ENCODE peak calls at places on chromosomes 2 and 18, in seven cellular contexts. P, Q, R, B, U, D and K are unnamed samples.

GRCh38 chr2:85318222-85319182 is 9.3 kb downstream of the TGOLN2 start:
- DNase-seq in Q (no peak), U (no peak), R (no peak), B (no peak), D (no peak), P (no peak), K (no peak)

GRCh38 chr2:235143789-235144188 is 192.0 kb downstream of the SH3BP4 start:
- DNase-seq in B (no peak), P (no peak), D (no peak), Q (no peak), R (no peak), U (no peak), K (no peak)

GRCh38 chr18:6605115-6605869 is 124.2 kb upstream of the ARHGAP28 start:
- DNase-seq in P (no peak), Q (no peak), B (no peak), D (no peak), R (no peak), U (no peak), K (no peak)

GRCh38 chr2:136024616-136025015 is 39.2 kb upstream of the DARS1 start:
- DNase-seq in B (no peak), D (no peak), P (no peak), U (no peak), Q (no peak), R (no peak), K (no peak)

GRCh38 chr2:227439214-227439613 is 32.7 kb upstream of the AGFG1 start:
- DNase-seq in Q (no peak), U (peak; percentile 81), D (no peak), R (no peak), B (no peak), P (no peak), K (no peak)

GRCh38 chr18:9101730-9102390 is 639 bp upstream of the NDUFV2 start:
- DNase-seq in D (peak; percentile 71), B (no peak), R (no peak), Q (peak; percentile 84), P (no peak), U (no peak), K (peak; percentile 65)

GRCh38 chr2:53593891-53594585 is 173.6 kb upstream of the CHAC2 start:
- DNase-seq in R (no peak), U (no peak), Q (peak; percentile 50), D (no peak), B (no peak), P (no peak), K (no peak)

GRCh38 chr2:11872247-11872947 is 126.0 kb downstream of the LPIN1 start:
- DNase-seq in R (no peak), P (no peak), Q (no peak), B (no peak), U (peak; percentile 48), D (no peak), K (no peak)

GRCh38 chr2:208595386-208596275 is 189.0 kb downstream of the PTH2R start:
- DNase-seq in P (peak; percentile 17), R (no peak), U (no peak), Q (peak; percentile 77), B (no peak), D (no peak), K (no peak)

GRCh38 chr18:60053747-60054304 is 154.0 kb downstream of the PMAIP1 start:
- DNase-seq in U (no peak), Q (peak; percentile 99), B (no peak), D (no peak), P (peak; percentile 30), R (no peak), K (no peak)

GRCh38 chr2:224410946-224411561 is 9.1 kb upstream of the FAM124B start:
- DNase-seq in R (no peak), U (no peak), P (no peak), B (no peak), Q (no peak), D (no peak), K (no peak)
- H3K4me3 ChIP-seq in R (no peak overlapping the region), U (no peak overlapping the region), P (no peak overlapping the region), B (no peak overlapping the region), Q (no peak overlapping the region), D (no peak overlapping the region), K (no peak overlapping the region)

DNA sequence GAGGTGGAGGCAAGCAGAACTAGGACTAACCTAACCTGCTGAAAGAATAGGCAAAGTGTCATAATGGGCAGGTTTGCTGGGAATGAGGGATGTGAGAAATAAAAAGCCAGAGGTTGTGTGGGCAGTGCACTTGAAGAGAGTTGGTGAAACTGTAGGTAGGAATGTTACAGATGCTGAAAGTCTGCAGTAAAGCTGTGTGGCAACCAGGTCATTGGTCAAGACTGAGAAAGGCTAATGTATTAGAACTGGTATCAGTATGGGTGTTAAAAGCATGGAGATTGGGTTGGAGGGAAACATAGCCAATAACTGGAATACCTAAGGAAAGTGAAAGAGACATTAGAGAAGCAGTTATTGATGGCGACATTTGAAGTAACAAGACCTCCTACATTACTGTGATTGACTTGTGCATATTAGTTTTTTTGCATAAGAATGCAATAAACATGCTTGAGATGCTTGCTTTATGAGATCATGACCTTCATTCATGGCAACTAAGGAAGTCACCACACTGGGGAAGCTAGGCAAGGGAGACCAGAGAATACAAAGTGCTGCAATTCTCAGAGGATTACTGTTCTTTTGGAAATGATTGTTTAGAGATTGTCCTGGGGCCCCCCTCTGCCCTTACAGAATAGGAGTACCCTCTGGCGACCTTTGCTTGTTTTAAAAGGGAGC is 11.8 kb downstream of the GULP1 start:
- DNase-seq in Q (peak; percentile 37), B (no peak), R (no peak), D (no peak), P (peak; percentile 92), U (no peak), K (no peak)
- H3K4me3 ChIP-seq in Q (no peak overlapping the region), B (no peak overlapping the region), R (no peak overlapping the region), D (no peak overlapping the region), P (peak overlapping the region; percentile 5), U (no peak overlapping the region), K (no peak overlapping the region)

GRCh38 chr18:31042391-31043181 is at the start of gene DSC3:
- DNase-seq in R (peak; percentile 53), Q (no peak), U (peak; percentile 36), B (peak; percentile 13), P (peak; percentile 73), D (no peak), K (no peak)
- H3K4me3 ChIP-seq in R (peak within 1 kb of the TSS; percentile 38), Q (no peak within 1 kb of the TSS), U (peak within 1 kb of the TSS; percentile 6), B (peak within 1 kb of the TSS; percentile 35), P (peak within 1 kb of the TSS; percentile 71), D (no peak within 1 kb of the TSS), K (no peak within 1 kb of the TSS)

DNA sequence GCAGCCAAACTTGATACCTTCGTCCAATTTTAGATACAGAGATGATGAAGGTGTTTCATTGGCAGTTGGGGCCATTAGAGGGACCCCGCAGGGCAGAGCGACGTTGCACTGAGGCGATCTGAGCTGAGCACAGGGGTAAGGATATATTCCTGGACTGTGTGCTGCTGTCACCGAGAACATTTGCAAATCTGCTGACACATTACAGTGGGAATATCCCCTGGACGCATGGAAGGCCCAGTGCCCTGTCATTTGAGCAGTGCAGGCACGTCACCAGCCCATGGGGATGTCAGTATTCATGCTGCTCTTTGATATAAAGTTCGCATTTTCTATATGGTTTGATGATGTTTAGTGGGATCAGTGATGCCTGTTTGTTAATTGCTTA is 10.4 kb upstream of the MMADHC start:
- DNase-seq in D (no peak), B (no peak), U (no peak), R (peak; percentile 45), P (no peak), Q (no peak), K (no peak)
- H3K4me3 ChIP-seq in D (peak overlapping the region; percentile 65), B (peak overlapping the region; percentile 41), U (no peak overlapping the region), R (peak overlapping the region; percentile 26), P (no peak overlapping the region), Q (no peak overlapping the region), K (no peak overlapping the region)

GRCh38 chr2:3726511-3726910 is 23.1 kb downstream of the DCDC2C start:
- DNase-seq in U (no peak), P (no peak), Q (no peak), B (no peak), D (no peak), R (no peak), K (no peak)

GRCh38 chr2:3727397-3728045 is 24.1 kb downstream of the DCDC2C start:
- DNase-seq in Q (no peak), D (no peak), B (no peak), R (no peak), U (no peak), P (peak; percentile 17), K (no peak)

GRCh38 chr2:3729055-3729448 is 25.7 kb downstream of the DCDC2C start:
- DNase-seq in U (no peak), D (no peak), P (no peak), B (no peak), R (no peak), Q (no peak), K (no peak)

GRCh38 chr2:3729786-3730185 is 26.4 kb downstream of the DCDC2C start:
- DNase-seq in U (no peak), D (no peak), Q (no peak), B (no peak), R (no peak), P (no peak), K (no peak)

GRCh38 chr2:3728104-3729054 is 25.0 kb downstream of the DCDC2C start:
- DNase-seq in U (no peak), R (peak; percentile 54), D (no peak), P (peak; percentile 80), Q (peak; percentile 42), B (no peak), K (peak; percentile 32)
- H3K4me3 ChIP-seq in U (no peak overlapping the region), R (no peak overlapping the region), D (no peak overlapping the region), P (no peak overlapping the region), Q (no peak overlapping the region), B (no peak overlapping the region), K (no peak overlapping the region)

GRCh38 chr2:189210250-189211075 is 30.9 kb upstream of the COL5A2 start:
- DNase-seq in P (no peak), D (no peak), Q (peak; percentile 37), R (peak; percentile 74), U (peak; percentile 21), B (peak; percentile 23), K (no peak)
- H3K4me3 ChIP-seq in P (no peak overlapping the region), D (no peak overlapping the region), Q (no peak overlapping the region), R (peak overlapping the region; percentile 47), U (no peak overlapping the region), B (no peak overlapping the region), K (no peak overlapping the region)

GRCh38 chr2:238406222-238406997 is 20.3 kb upstream of the ASB1 start:
- DNase-seq in R (no peak), Q (no peak), P (no peak), B (no peak), U (no peak), D (no peak), K (no peak)
- H3K4me3 ChIP-seq in R (no peak overlapping the region), Q (no peak overlapping the region), P (no peak overlapping the region), B (no peak overlapping the region), U (no peak overlapping the region), D (no peak overlapping the region), K (no peak overlapping the region)

DNA sequence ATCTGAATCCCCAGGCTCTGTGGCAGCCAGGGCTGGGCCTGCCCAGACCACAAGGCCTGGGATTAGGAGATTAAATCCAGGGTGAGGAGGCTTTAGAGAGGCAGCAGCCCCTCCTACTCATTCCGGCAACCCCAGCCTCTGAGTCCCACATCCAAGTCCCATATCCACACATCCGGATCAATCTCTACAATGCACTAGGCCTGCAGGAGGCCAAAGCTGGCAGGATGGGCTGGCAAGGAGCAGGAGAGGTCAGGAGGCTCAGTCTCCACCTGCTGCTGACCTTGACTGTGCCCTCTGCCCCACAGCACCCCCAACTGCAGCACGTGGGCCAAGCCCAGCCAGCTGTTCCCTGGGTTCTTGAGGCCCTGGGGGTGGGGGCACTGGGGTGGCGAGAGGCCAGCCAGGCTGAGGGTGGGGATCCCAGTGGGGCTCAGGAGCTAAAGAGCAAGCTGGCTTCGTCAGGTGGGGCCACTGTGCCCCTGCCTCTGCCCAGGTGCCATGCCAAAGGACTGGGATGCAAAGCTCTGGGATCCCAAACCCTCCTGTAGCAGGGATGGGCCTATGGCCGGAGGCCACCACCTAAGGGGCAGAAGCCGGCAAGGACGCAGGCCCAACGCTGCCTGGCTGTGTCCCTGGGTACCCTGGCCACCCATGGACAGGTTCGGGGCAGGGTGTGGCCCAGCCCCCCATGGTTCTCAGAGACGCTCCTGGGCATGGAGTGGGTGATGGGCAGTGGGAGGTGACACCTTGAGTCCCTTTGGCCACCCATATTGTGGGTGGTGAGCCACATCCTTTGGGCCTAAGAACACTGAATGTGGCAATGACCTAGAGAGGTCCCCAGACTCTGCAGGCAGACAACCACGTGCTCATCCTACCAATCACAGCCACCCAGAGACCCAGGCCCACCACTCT is 3.2 kb downstream of the KIF1A start:
- DNase-seq in U (no peak), R (peak; percentile 46), Q (no peak), P (no peak), D (no peak), B (no peak), K (no peak)
- H3K4me3 ChIP-seq in U (no peak overlapping the region), R (no peak overlapping the region), Q (no peak overlapping the region), P (no peak overlapping the region), D (no peak overlapping the region), B (no peak overlapping the region), K (no peak overlapping the region)